ENCODE peak calls at places on chromosomes 12 and 14, in seven cellular contexts. C is right cardiac atrium, W is adipocyte, O is AG04450, T is IMR-90, U is iPS DF 6.9, H is neural progenitor cell. Y is an unnamed sample.

GRCh38 chr12:71159260-71159659 is 1.5 kb upstream of the TSPAN8 start:
- DNase-seq in C (no peak), W (no peak), O (no peak), T (no peak), U (no peak), H (no peak), Y (no peak)

GRCh38 chr12:75694891-75695290 is 183.5 kb upstream of the KRR1 start:
- DNase-seq in C (no peak), W (no peak), O (no peak), T (peak; percentile 43), U (no peak), H (no peak), Y (no peak)

GRCh38 chr12:104534162-104534856 is 77.6 kb downstream of the CHST11 start:
- DNase-seq in C (no peak), W (no peak), O (no peak), T (no peak), U (no peak), H (no peak), Y (no peak)

GRCh38 chr12:11959117-11959823 is 111.5 kb upstream of the BCL2L14 start:
- DNase-seq in C (no peak), W (no peak), O (no peak), T (peak; percentile 23), U (no peak), H (no peak), Y (no peak)

GRCh38 chr14:103313704-103314103 is 20.3 kb upstream of the EIF5 start:
- DNase-seq in C (no peak), W (no peak), O (no peak), T (no peak), U (no peak), H (no peak), Y (no peak)

GRCh38 chr14:91149462-91149861 is 35.6 kb downstream of the DGLUCY start:
- DNase-seq in C (no peak), W (peak; percentile 99), O (peak; percentile 99), T (peak; percentile 100), U (no peak), H (no peak), Y (no peak)

GRCh38 chr14:87522575-87522974 is 470.4 kb downstream of the GALC start:
- DNase-seq in C (no peak), W (no peak), O (no peak), T (no peak), U (peak; percentile 43), H (peak; percentile 33), Y (no peak)

GRCh38 chr14:68426661-68427549 is 366.0 kb downstream of the ZFP36L1 start:
- DNase-seq in C (no peak), W (no peak), O (no peak), T (no peak), U (no peak), H (no peak), Y (no peak)

GRCh38 chr12:31016057-31016456 is 57.6 kb upstream of the DDX11 start:
- DNase-seq in C (no peak), W (no peak), O (no peak), T (no peak), U (no peak), H (no peak), Y (no peak)

GRCh38 chr14:92692822-92693226 is 55.6 kb downstream of the LGMN start:
- DNase-seq in C (peak; percentile 90), W (no peak), O (no peak), T (peak; percentile 29), U (no peak), H (no peak), Y (no peak)

GRCh38 chr14:104356738-104357688 is 218.6 kb downstream of the KIF26A start:
- DNase-seq in C (no peak), W (no peak), O (no peak), T (no peak), U (no peak), H (no peak), Y (no peak)

GRCh38 chr14:54025661-54026060 is 69.0 kb upstream of the BMP4 start:
- DNase-seq in C (no peak), W (peak; percentile 43), O (no peak), T (peak; percentile 5), U (no peak), H (no peak), Y (no peak)

GRCh38 chr12:107079172-107080011 is 14.0 kb downstream of the CRY1 start:
- DNase-seq in C (no peak), W (peak; percentile 56), O (no peak), T (peak; percentile 61), U (no peak), H (no peak), Y (no peak)

DNA sequence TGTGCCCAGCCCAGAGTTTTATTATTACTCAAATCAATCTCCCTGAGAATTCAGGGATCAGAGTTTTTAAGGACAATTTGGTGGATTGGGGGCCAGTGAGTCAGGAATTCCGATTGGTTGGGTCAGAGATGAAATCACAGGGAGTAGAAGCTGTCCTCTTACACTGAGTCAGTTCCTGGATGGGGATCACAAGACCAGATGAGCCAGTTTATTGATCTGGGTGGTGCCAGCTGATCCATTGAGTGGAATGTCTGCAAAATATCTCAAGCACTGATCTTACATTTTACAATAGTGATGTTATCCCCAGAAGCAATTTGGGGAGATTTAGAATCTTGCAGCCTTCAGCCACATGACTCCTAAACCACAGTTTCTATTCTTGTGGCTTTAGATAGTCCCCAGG is 89.1 kb upstream of the CNOT2 start:
- DNase-seq in C (no peak), W (no peak), O (no peak), T (no peak), U (no peak), H (no peak), Y (no peak)
- H3K9me3 ChIP-seq in C (no peaks in the 10 kb centered on the region), W (peaks cover 41% of the 10 kb centered on the region), O (no peaks in the 10 kb centered on the region), T (peaks cover 2% of the 10 kb centered on the region), U (peaks cover 1% of the 10 kb centered on the region), H (peaks cover 42% of the 10 kb centered on the region), Y (no peaks in the 10 kb centered on the region)

DNA sequence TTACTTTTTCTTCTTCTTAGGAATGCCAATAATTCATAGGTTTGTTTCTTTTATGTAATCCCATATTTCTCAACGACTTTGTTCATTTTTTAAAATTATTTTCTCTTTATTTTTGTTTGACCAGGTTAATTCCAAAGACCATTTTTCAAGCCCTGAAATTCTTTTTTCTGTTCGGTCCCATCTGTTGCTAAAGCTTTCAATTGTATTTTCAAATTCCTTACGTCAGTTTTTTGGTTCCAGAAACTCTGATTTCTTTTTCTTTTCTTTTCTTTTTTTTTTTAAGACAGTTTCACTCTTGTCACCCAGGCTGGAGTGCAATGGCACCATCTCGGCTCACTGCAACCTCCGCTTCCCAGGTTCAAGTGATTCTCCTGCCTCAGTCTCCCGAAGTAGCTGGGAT is 27.6 kb downstream of the RAB3IP start:
- DNase-seq in C (no peak), W (no peak), O (no peak), T (no peak), U (no peak), H (no peak), Y (no peak)
- H3K9me3 ChIP-seq in C (peaks cover 3% of the 10 kb centered on the region), W (peaks cover 19% of the 10 kb centered on the region), O (peaks cover 11% of the 10 kb centered on the region), T (peaks cover 16% of the 10 kb centered on the region), U (peaks cover 9% of the 10 kb centered on the region), H (peaks cover 18% of the 10 kb centered on the region), Y (peaks cover 24% of the 10 kb centered on the region)

GRCh38 chr12:114407034-114407420 is 1.1 kb upstream of the TBX5 start:
- DNase-seq in C (no peak), W (no peak), O (no peak), T (peak; percentile 36), U (no peak), H (no peak), Y (peak; percentile 26)

GRCh38 chr12:114408415-114408814 is 2.5 kb upstream of the TBX5 start:
- DNase-seq in C (peak; percentile 63), W (no peak), O (no peak), T (no peak), U (no peak), H (no peak), Y (no peak)

GRCh38 chr12:114407566-114408411 is 1.8 kb upstream of the TBX5 start:
- DNase-seq in C (peak; percentile 79), W (no peak), O (no peak), T (peak; percentile 88), U (no peak), H (no peak), Y (peak; percentile 23)

GRCh38 chr12:114409796-114410520 is 4.0 kb upstream of the TBX5 start:
- DNase-seq in C (no peak), W (no peak), O (no peak), T (peak; percentile 46), U (no peak), H (no peak), Y (no peak)

DNA sequence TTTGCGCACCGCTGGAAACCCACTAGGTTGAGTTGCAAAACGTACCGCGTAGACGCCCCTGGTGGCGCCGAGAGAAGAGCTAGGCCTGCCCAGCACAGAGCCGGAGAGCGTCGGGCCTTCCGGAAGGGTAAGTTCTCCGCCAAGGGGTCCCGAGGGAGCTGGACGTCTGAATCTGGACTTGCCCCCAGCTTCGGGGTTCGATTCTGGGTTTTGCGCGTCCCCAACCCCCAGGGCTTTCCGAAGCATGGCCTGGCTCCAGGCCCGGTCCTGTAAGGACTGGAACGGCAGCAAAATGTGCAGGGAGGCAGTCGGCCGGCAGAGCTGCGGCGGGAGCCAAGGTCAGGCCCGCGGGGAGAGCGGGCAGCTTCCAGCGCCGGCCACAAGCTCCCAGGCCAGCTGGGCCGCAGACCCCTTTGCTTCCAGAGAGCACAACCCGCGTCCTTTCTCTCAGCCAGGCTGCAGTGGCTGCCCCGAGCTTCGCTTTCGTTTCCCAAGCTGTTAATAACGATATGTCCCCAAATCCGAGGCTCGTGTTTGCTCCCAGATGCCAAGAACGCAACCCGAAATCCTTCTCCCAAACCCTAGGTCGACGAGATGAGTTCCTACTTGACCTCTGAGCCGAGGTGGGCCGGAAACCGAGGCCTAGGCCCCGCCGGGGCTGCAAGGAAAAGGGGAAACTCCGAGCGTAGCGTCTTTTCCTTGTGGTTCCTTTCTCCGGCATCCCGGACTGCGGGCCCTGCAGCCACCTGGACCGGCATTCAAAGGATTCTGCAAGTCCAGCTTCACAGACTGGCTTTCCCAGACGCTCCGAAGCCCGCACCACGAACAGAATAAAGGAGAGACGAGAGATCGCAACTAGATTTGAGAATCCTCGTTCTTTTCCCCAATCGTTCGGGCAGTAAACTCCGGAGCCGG is 3.2 kb upstream of the TBX5 start:
- DNase-seq in C (peak; percentile 92), W (no peak), O (no peak), T (peak; percentile 79), U (no peak), H (peak; percentile 64), Y (peak; percentile 47)
- H3K9me3 ChIP-seq in C (no peaks in the 10 kb centered on the region), W (no peaks in the 10 kb centered on the region), O (no peaks in the 10 kb centered on the region), T (no peaks in the 10 kb centered on the region), U (no peaks in the 10 kb centered on the region), H (no peaks in the 10 kb centered on the region), Y (peaks cover 1% of the 10 kb centered on the region)

GRCh38 chr14:106652494-106652893 is 1126.1 kb downstream of the TMEM121 start:
- DNase-seq in C (peak; percentile 20), W (no peak), O (no peak), T (no peak), U (no peak), H (no peak), Y (no peak)
- H3K9me3 ChIP-seq in C (no peaks in the 10 kb centered on the region), W (no peaks in the 10 kb centered on the region), O (peaks cover 22% of the 10 kb centered on the region), T (peaks cover 19% of the 10 kb centered on the region), U (peaks cover 6% of the 10 kb centered on the region), H (peaks cover 13% of the 10 kb centered on the region), Y (peaks cover 18% of the 10 kb centered on the region)

Y was measured in neuronal stem cell.